ENCODE peak calls at places on chromosomes 11 and 22, in ten cellular contexts. J, B, O, V, W, T, P, L, N and R are unnamed samples.

GRCh38 chr22:38454361-38455062 is 487 bp downstream of the KCNJ4 start:
- DNase-seq in L (no peak), W (no peak), V (no peak), T (no peak), N (no peak), J (no peak), P (no peak), O (no peak), B (no peak), R (no peak)

GRCh38 chr11:61378713-61379313 is 13.6 kb upstream of the TMEM216 start:
- DNase-seq in T (no peak), B (no peak), P (no peak), N (peak), J (no peak), O (peak), W (peak), V (peak), L (no peak), R (peak)

GRCh38 chr11:638616-639323 is 1.7 kb downstream of the DRD4 start:
- DNase-seq in B (no peak), O (no peak), V (no peak), T (no peak), N (no peak), W (no peak), J (no peak), L (no peak), P (peak), R (no peak)

GRCh38 chr22:28245579-28246224 is 326.6 kb upstream of the PITPNB start:
- DNase-seq in L (no peak), T (no peak), O (no peak), V (no peak), J (no peak), B (no peak), P (no peak), W (no peak), N (no peak), R (no peak)

GRCh38 chr22:37378642-37379058 is 48.6 kb downstream of the ELFN2 start:
- DNase-seq in P (no peak), V (no peak), T (no peak), W (no peak), B (no peak), N (no peak), J (no peak), L (no peak), O (no peak), R (peak)

GRCh38 chr11:70568504-70569172 is 170.3 kb downstream of the CTTN start:
- DNase-seq in L (no peak), O (no peak), T (peak), J (no peak), V (no peak), P (peak), B (peak), N (peak), W (peak), R (peak)

GRCh38 chr11:117199061-117199915 is at the start of gene TAGLN:
- DNase-seq in O (no peak), T (peak), L (peak), N (peak), P (peak), V (peak), J (no peak), B (peak), W (peak), R (peak)

GRCh38 chr22:45163417-45164216 is at the start of gene NUP50:
- DNase-seq in J (peak), O (peak), T (peak), B (peak), L (peak), W (peak), N (peak), V (peak), P (peak), R (peak)

GRCh38 chr11:106160494-106160893 is 83.0 kb downstream of the AASDHPPT start:
- DNase-seq in L (no peak), J (no peak), N (no peak), B (no peak), O (no peak), W (no peak), T (no peak), P (no peak), V (no peak), R (no peak)

GRCh38 chr11:19380375-19380774 is 139.6 kb upstream of the E2F8 start:
- DNase-seq in N (no peak), O (peak), B (no peak), T (peak), L (no peak), V (peak), J (peak), W (peak), P (peak), R (peak)

GRCh38 chr11:22926341-22926740 is 66.1 kb upstream of the CCDC179 start:
- DNase-seq in V (no peak), B (no peak), T (no peak), P (no peak), O (no peak), L (no peak), J (no peak), W (no peak), N (no peak), R (no peak)

GRCh38 chr11:28139848-28140415 is 31.7 kb downstream of the METTL15 start:
- DNase-seq in B (no peak), W (no peak), V (no peak), T (no peak), O (no peak), L (no peak), P (no peak), N (no peak), J (no peak), R (no peak)
- H3K27ac ChIP-seq in B (no peak), W (peak), V (no peak), T (no peak), O (no peak), L (no peak), P (no peak), N (no peak), J (peak), R (no peak)

GRCh38 chr22:30351226-30351625 is 5.5 kb downstream of the SF3A1 start:
- DNase-seq in V (no peak), P (no peak), J (no peak), W (no peak), L (no peak), B (no peak), T (no peak), O (no peak), N (no peak), R (no peak)
- TF ChIP-seq CTCF in V (no peak), P (no peak), J (no peak), W (no peak), L (no peak), B (no peak), T (no peak), O (no peak), N (no peak), R (no peak)

DNA sequence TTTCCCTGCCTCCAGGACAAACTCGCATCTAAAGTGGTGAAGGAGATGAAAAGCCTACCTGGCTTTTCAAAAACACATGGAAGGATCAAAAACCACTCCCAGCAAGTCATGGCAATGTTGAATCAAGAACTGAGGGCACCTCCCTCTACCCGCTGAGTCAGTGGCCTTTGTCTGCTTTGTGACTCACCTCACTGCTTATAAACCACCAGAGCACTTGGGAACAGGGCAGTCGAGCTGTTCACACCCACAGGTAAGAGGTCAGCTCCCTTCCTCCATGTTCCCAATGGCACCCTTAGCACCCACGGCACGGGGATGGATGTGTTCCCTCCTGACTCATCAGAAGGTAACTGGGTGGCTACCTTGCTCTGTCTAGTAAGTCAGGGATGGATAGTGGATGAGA is 21.7 kb downstream of the TENM4 start:
- DNase-seq in N (no peak), P (no peak), W (peak), O (peak), T (no peak), J (peak), L (no peak), B (no peak), V (peak), R (peak)
- H3K27ac ChIP-seq in N (no peak), P (no peak), W (peak), O (peak), T (no peak), J (no peak), L (no peak), B (no peak), V (peak), R (peak)

GRCh38 chr11:33982661-33983060 is 68.9 kb upstream of the CAPRIN1 start:
- DNase-seq in V (no peak), J (no peak), W (no peak), B (no peak), O (no peak), P (no peak), L (no peak), N (no peak), T (no peak), R (no peak)

GRCh38 chr11:33980896-33981295 is 70.6 kb upstream of the CAPRIN1 start:
- DNase-seq in W (no peak), B (no peak), J (no peak), N (no peak), P (no peak), V (no peak), L (no peak), O (no peak), T (no peak), R (no peak)

GRCh38 chr11:33987545-33987944 is 64.0 kb upstream of the CAPRIN1 start:
- DNase-seq in T (no peak), W (no peak), P (no peak), L (no peak), J (no peak), V (no peak), B (no peak), O (no peak), N (no peak), R (no peak)

GRCh38 chr11:33987975-33988580 is 63.5 kb upstream of the CAPRIN1 start:
- DNase-seq in J (peak), L (no peak), N (peak), O (peak), V (peak), W (peak), T (peak), B (peak), P (peak), R (peak)

GRCh38 chr11:33984682-33985389 is 66.7 kb upstream of the CAPRIN1 start:
- DNase-seq in N (no peak), P (no peak), O (no peak), B (no peak), W (no peak), L (no peak), V (no peak), J (no peak), T (no peak), R (no peak)
- TF ChIP-seq CTCF in N (no peak), P (no peak), O (no peak), B (no peak), W (no peak), L (no peak), V (no peak), J (peak), T (no peak), R (no peak)